ENCODE peak calls at places on chromosomes 1 and 21, in eight cellular contexts. One of them, this sample, is unnamed.

GRCh38 chr1:198212675-198213074 is 55.9 kb downstream of the NEK7 start:
- DNase-seq in EL: peak; percentile 80
- DNase-seq in A673: no peak
- DNase-seq in cardiac fibroblast: peak; percentile 99
- DNase-seq in substantia nigra: no peak
- DNase-seq in nephron progenitor cell: no peak
- DNase-seq in activated CD4-positive, alpha-beta T cell treated with anti-CD3 and anti-CD28 coated beads, Interleukin-2, amount 10 ng/mL, durations not matched to agents 7 days and 5 days: no peak
- DNase-seq in lower lobe of right lung: no peak
- DNase-seq in this sample: no peak

GRCh38 chr1:27418326-27418761 is 25.9 kb downstream of the GPR3 start:
- DNase-seq in EL: peak; percentile 92
- DNase-seq in A673: no peak
- DNase-seq in cardiac fibroblast: peak; percentile 97
- DNase-seq in substantia nigra: peak; percentile 56
- DNase-seq in nephron progenitor cell: no peak
- DNase-seq in activated CD4-positive, alpha-beta T cell treated with anti-CD3 and anti-CD28 coated beads, Interleukin-2, amount 10 ng/mL, durations not matched to agents 7 days and 5 days: no peak
- DNase-seq in lower lobe of right lung: peak; percentile 62
- DNase-seq in this sample: no peak

GRCh38 chr1:52631759-52632331 is 1.1 kb upstream of the SHISAL2A start:
- DNase-seq in EL: no peak
- DNase-seq in A673: no peak
- DNase-seq in cardiac fibroblast: no peak
- DNase-seq in substantia nigra: no peak
- DNase-seq in nephron progenitor cell: no peak
- DNase-seq in activated CD4-positive, alpha-beta T cell treated with anti-CD3 and anti-CD28 coated beads, Interleukin-2, amount 10 ng/mL, durations not matched to agents 7 days and 5 days: no peak
- DNase-seq in lower lobe of right lung: no peak
- DNase-seq in this sample: no peak

GRCh38 chr1:117599286-117599685 is 6.6 kb upstream of the TENT5C start:
- DNase-seq in EL: no peak
- DNase-seq in A673: no peak
- DNase-seq in cardiac fibroblast: no peak
- DNase-seq in substantia nigra: no peak
- DNase-seq in nephron progenitor cell: no peak
- DNase-seq in activated CD4-positive, alpha-beta T cell treated with anti-CD3 and anti-CD28 coated beads, Interleukin-2, amount 10 ng/mL, durations not matched to agents 7 days and 5 days: no peak
- DNase-seq in lower lobe of right lung: no peak
- DNase-seq in this sample: no peak

GRCh38 chr1:42670425-42670824 is 11.8 kb upstream of the YBX1 start:
- DNase-seq in EL: no peak
- DNase-seq in A673: no peak
- DNase-seq in cardiac fibroblast: no peak
- DNase-seq in substantia nigra: no peak
- DNase-seq in nephron progenitor cell: no peak
- DNase-seq in activated CD4-positive, alpha-beta T cell treated with anti-CD3 and anti-CD28 coated beads, Interleukin-2, amount 10 ng/mL, durations not matched to agents 7 days and 5 days: no peak
- DNase-seq in lower lobe of right lung: no peak
- DNase-seq in this sample: no peak

GRCh38 chr1:3332662-3333061 is 121.8 kb upstream of the ARHGEF16 start:
- DNase-seq in EL: no peak
- DNase-seq in A673: no peak
- DNase-seq in cardiac fibroblast: no peak
- DNase-seq in substantia nigra: no peak
- DNase-seq in nephron progenitor cell: no peak
- DNase-seq in activated CD4-positive, alpha-beta T cell treated with anti-CD3 and anti-CD28 coated beads, Interleukin-2, amount 10 ng/mL, durations not matched to agents 7 days and 5 days: no peak
- DNase-seq in lower lobe of right lung: no peak
- DNase-seq in this sample: no peak

GRCh38 chr1:227322376-227322775 is 4.1 kb upstream of the CDC42BPA start:
- DNase-seq in EL: no peak
- DNase-seq in A673: no peak
- DNase-seq in cardiac fibroblast: no peak
- DNase-seq in substantia nigra: no peak
- DNase-seq in nephron progenitor cell: no peak
- DNase-seq in activated CD4-positive, alpha-beta T cell treated with anti-CD3 and anti-CD28 coated beads, Interleukin-2, amount 10 ng/mL, durations not matched to agents 7 days and 5 days: no peak
- DNase-seq in lower lobe of right lung: no peak
- DNase-seq in this sample: no peak

GRCh38 chr1:233790662-233791371 is 113.7 kb upstream of the SLC35F3 start:
- DNase-seq in EL: peak; percentile 39
- DNase-seq in A673: peak; percentile 67
- DNase-seq in cardiac fibroblast: peak; percentile 66
- DNase-seq in substantia nigra: peak; percentile 19
- DNase-seq in nephron progenitor cell: peak; percentile 40
- DNase-seq in activated CD4-positive, alpha-beta T cell treated with anti-CD3 and anti-CD28 coated beads, Interleukin-2, amount 10 ng/mL, durations not matched to agents 7 days and 5 days: peak; percentile 37
- DNase-seq in lower lobe of right lung: no peak
- DNase-seq in this sample: peak; percentile 94

GRCh38 chr1:100583827-100584226 is 45.9 kb downstream of the GPR88 start:
- DNase-seq in EL: no peak
- DNase-seq in A673: no peak
- DNase-seq in cardiac fibroblast: no peak
- DNase-seq in substantia nigra: no peak
- DNase-seq in nephron progenitor cell: no peak
- DNase-seq in activated CD4-positive, alpha-beta T cell treated with anti-CD3 and anti-CD28 coated beads, Interleukin-2, amount 10 ng/mL, durations not matched to agents 7 days and 5 days: no peak
- DNase-seq in lower lobe of right lung: no peak
- DNase-seq in this sample: no peak

GRCh38 chr1:97668945-97669344 is 251.9 kb downstream of the DPYD start:
- DNase-seq in EL: peak; percentile 73
- DNase-seq in A673: peak; percentile 56
- DNase-seq in cardiac fibroblast: peak; percentile 73
- DNase-seq in substantia nigra: no peak
- DNase-seq in nephron progenitor cell: no peak
- DNase-seq in activated CD4-positive, alpha-beta T cell treated with anti-CD3 and anti-CD28 coated beads, Interleukin-2, amount 10 ng/mL, durations not matched to agents 7 days and 5 days: peak; percentile 7
- DNase-seq in lower lobe of right lung: no peak
- DNase-seq in this sample: no peak

GRCh38 chr1:198772626-198773025 is 133.8 kb downstream of the PTPRC start:
- DNase-seq in EL: no peak
- DNase-seq in A673: no peak
- DNase-seq in cardiac fibroblast: peak; percentile 49
- DNase-seq in substantia nigra: no peak
- DNase-seq in nephron progenitor cell: no peak
- DNase-seq in activated CD4-positive, alpha-beta T cell treated with anti-CD3 and anti-CD28 coated beads, Interleukin-2, amount 10 ng/mL, durations not matched to agents 7 days and 5 days: no peak
- DNase-seq in lower lobe of right lung: no peak
- DNase-seq in this sample: no peak

GRCh38 chr1:97780884-97781283 is 139.9 kb downstream of the DPYD start:
- DNase-seq in EL: no peak
- DNase-seq in A673: no peak
- DNase-seq in cardiac fibroblast: peak; percentile 18
- DNase-seq in substantia nigra: no peak
- DNase-seq in nephron progenitor cell: no peak
- DNase-seq in activated CD4-positive, alpha-beta T cell treated with anti-CD3 and anti-CD28 coated beads, Interleukin-2, amount 10 ng/mL, durations not matched to agents 7 days and 5 days: no peak
- DNase-seq in lower lobe of right lung: no peak
- DNase-seq in this sample: no peak

GRCh38 chr1:15739745-15740144 is 2.6 kb upstream of the TMEM82 start:
- DNase-seq in EL: no peak
- DNase-seq in A673: no peak
- DNase-seq in cardiac fibroblast: no peak
- DNase-seq in substantia nigra: no peak
- DNase-seq in nephron progenitor cell: no peak
- DNase-seq in activated CD4-positive, alpha-beta T cell treated with anti-CD3 and anti-CD28 coated beads, Interleukin-2, amount 10 ng/mL, durations not matched to agents 7 days and 5 days: no peak
- DNase-seq in lower lobe of right lung: no peak
- DNase-seq in this sample: peak; percentile 22

GRCh38 chr21:44273046-44273445 is 11.3 kb upstream of the DNMT3L start:
- DNase-seq in EL: no peak
- DNase-seq in A673: no peak
- DNase-seq in cardiac fibroblast: no peak
- DNase-seq in substantia nigra: no peak
- DNase-seq in nephron progenitor cell: no peak
- DNase-seq in activated CD4-positive, alpha-beta T cell treated with anti-CD3 and anti-CD28 coated beads, Interleukin-2, amount 10 ng/mL, durations not matched to agents 7 days and 5 days: no peak
- DNase-seq in lower lobe of right lung: no peak
- DNase-seq in this sample: no peak

GRCh38 chr1:94298861-94299260 is 61.5 kb upstream of the ARHGAP29 start:
- DNase-seq in EL: no peak
- DNase-seq in A673: no peak
- DNase-seq in cardiac fibroblast: peak; percentile 78
- DNase-seq in substantia nigra: no peak
- DNase-seq in nephron progenitor cell: no peak
- DNase-seq in activated CD4-positive, alpha-beta T cell treated with anti-CD3 and anti-CD28 coated beads, Interleukin-2, amount 10 ng/mL, durations not matched to agents 7 days and 5 days: no peak
- DNase-seq in lower lobe of right lung: no peak
- DNase-seq in this sample: no peak

GRCh38 chr1:92030701-92031107 is 919 bp downstream of the EPHX4 start:
- DNase-seq in EL: peak; percentile 39
- DNase-seq in A673: peak; percentile 22
- DNase-seq in cardiac fibroblast: peak; percentile 54
- DNase-seq in substantia nigra: no peak
- DNase-seq in nephron progenitor cell: no peak
- DNase-seq in activated CD4-positive, alpha-beta T cell treated with anti-CD3 and anti-CD28 coated beads, Interleukin-2, amount 10 ng/mL, durations not matched to agents 7 days and 5 days: no peak
- DNase-seq in lower lobe of right lung: no peak
- DNase-seq in this sample: peak; percentile 91

GRCh38 chr1:50348449-50349241 is 74.6 kb downstream of the DMRTA2 start:
- DNase-seq in EL: peak; percentile 70
- DNase-seq in A673: peak; percentile 83
- DNase-seq in cardiac fibroblast: peak; percentile 87
- DNase-seq in substantia nigra: peak; percentile 20
- DNase-seq in nephron progenitor cell: peak; percentile 62
- DNase-seq in activated CD4-positive, alpha-beta T cell treated with anti-CD3 and anti-CD28 coated beads, Interleukin-2, amount 10 ng/mL, durations not matched to agents 7 days and 5 days: peak; percentile 65
- DNase-seq in lower lobe of right lung: no peak
- DNase-seq in this sample: peak; percentile 70

This sample was measured in cerebellar cortex.